ENCODE peak calls at places on chromosomes 4 and X, in five cellular contexts. P, H, T, X and Y are unnamed samples.

GRCh38 chrX:31931225-31931624 is 859.4 kb upstream of the FTHL17 start:
- DNase-seq in P (no peak), H (no peak), T (no peak), X (no peak), Y (peak)

GRCh38 chr4:176920694-176921093 is 128.0 kb upstream of the VEGFC start:
- DNase-seq in P (no peak), H (no peak), T (no peak), X (no peak), Y (no peak)

GRCh38 chr4:149999485-150000074 is 78.7 kb upstream of the DCLK2 start:
- DNase-seq in P (no peak), H (no peak), T (no peak), X (no peak), Y (peak)

GRCh38 chrX:7263961-7264360 is 116.0 kb upstream of the PUDP start:
- DNase-seq in P (no peak), H (no peak), T (no peak), X (no peak), Y (no peak)

GRCh38 chr4:155433636-155434360 is 57.0 kb upstream of the MAP9 start:
- DNase-seq in P (no peak), H (no peak), T (no peak), X (no peak), Y (no peak)

GRCh38 chr4:99447079-99447478 is 11.9 kb upstream of the ADH7 start:
- DNase-seq in P (no peak), H (no peak), T (no peak), X (no peak), Y (peak)

GRCh38 chr4:10260777-10261176 is 144.2 kb upstream of the WDR1 start:
- DNase-seq in P (no peak), H (no peak), T (no peak), X (no peak), Y (no peak)

GRCh38 chr4:152748619-152749018 is 30.9 kb downstream of the TIGD4 start:
- DNase-seq in P (no peak), H (no peak), T (no peak), X (no peak), Y (no peak)

GRCh38 chr4:8819019-8819418 is 52.6 kb downstream of the HMX1 start:
- DNase-seq in P (no peak), H (no peak), T (no peak), X (no peak), Y (peak)

GRCh38 chrX:129641941-129642340 is 12.8 kb downstream of the APLN start:
- DNase-seq in P (no peak), H (no peak), T (no peak), X (no peak), Y (no peak)

GRCh38 chr4:5746829-5747745 is 36.1 kb downstream of the EVC start:
- DNase-seq in P (no peak), H (no peak), T (no peak), X (no peak), Y (no peak)

GRCh38 chr4:31187979-31188378 is 467.8 kb downstream of the PCDH7 start:
- DNase-seq in P (no peak), H (no peak), T (no peak), X (no peak), Y (no peak)